ENCODE peak calls at places on chromosomes 5 and 9, in ten cellular contexts. N is HT1080; J is stimulated activated CD4-positive, alpha-beta T cell treated with anti-CD3 and anti-CD28 coated beads, Interleukin-2, amount 100 ng/mL, for 48 hours; L is Kasumi-1; D is midbrain; B is activated naive CD8-positive, alpha-beta T cell treated with anti-CD3 and anti-CD28 coated beads, Interleukin-2, amount 50 U/mL, for 16 hours; R is stimulated activated CD8-positive, alpha-beta memory T cell treated with anti-CD3 and anti-CD28 coated beads, Interleukin-4, amount 100 ng/mL, for 48 hours; C is smooth muscle cell of the brain vasculature; V is NCI-H1694 treated with DMSO at 0.1 percent for 48 hours; S is NCI-H1092. X is an unnamed sample.

GRCh38 chr5:142857405-142857804 is 87.2 kb downstream of the ARHGAP26 start:
- DNase-seq in N (no peak), J (no peak), L (no peak), D (no peak), B (no peak), R (no peak), C (no peak), V (no peak), S (no peak), X (no peak)

GRCh38 chr9:116479967-116480366 is 207.1 kb upstream of the TRIM32 start:
- DNase-seq in N (no peak), J (no peak), L (no peak), D (no peak), B (no peak), R (no peak), C (no peak), V (no peak), S (no peak), X (no peak)

GRCh38 chr9:126569036-126569435 is 44.7 kb upstream of the LMX1B start:
- DNase-seq in N (peak; percentile 78), J (no peak), L (no peak), D (no peak), B (no peak), R (no peak), C (no peak), V (no peak), S (no peak), X (peak; percentile 76)

GRCh38 chr5:53362521-53362941 is 117.9 kb upstream of the FST start:
- DNase-seq in N (peak; percentile 97), J (no peak), L (no peak), D (no peak), B (no peak), R (no peak), C (no peak), V (no peak), S (no peak), X (peak; percentile 87)

GRCh38 chr5:81630721-81631120 is 120.2 kb downstream of the SSBP2 start:
- DNase-seq in N (no peak), J (no peak), L (no peak), D (no peak), B (no peak), R (no peak), C (no peak), V (no peak), S (no peak), X (no peak)

GRCh38 chr9:14992025-14992424 is 81.8 kb upstream of the FREM1 start:
- DNase-seq in N (peak; percentile 52), J (no peak), L (peak; percentile 27), D (no peak), B (no peak), R (no peak), C (no peak), V (peak; percentile 5), S (no peak), X (no peak)

GRCh38 chr9:136689108-136689460 is 1.8 kb upstream of the AGPAT2 start:
- DNase-seq in N (no peak), J (no peak), L (no peak), D (no peak), B (no peak), R (no peak), C (no peak), V (no peak), S (no peak), X (no peak)

GRCh38 chr9:91546574-91546973 is 122.9 kb upstream of the NFIL3 start:
- DNase-seq in N (peak; percentile 32), J (no peak), L (no peak), D (no peak), B (no peak), R (no peak), C (no peak), V (no peak), S (no peak), X (peak; percentile 47)

GRCh38 chr9:83521017-83521810 is 17.0 kb downstream of the FRMD3 start:
- DNase-seq in N (no peak), J (no peak), L (no peak), D (no peak), B (no peak), R (no peak), C (no peak), V (no peak), S (no peak), X (no peak)

GRCh38 chr9:122954253-122954691 is 13.5 kb downstream of the RABGAP1 start:
- DNase-seq in N (peak; percentile 36), J (no peak), L (no peak), D (no peak), B (no peak), R (no peak), C (no peak), V (no peak), S (no peak), X (peak; percentile 44)

GRCh38 chr5:153749941-153750340 is 259.5 kb downstream of the GRIA1 start:
- DNase-seq in N (no peak), J (no peak), L (no peak), D (no peak), B (no peak), R (no peak), C (no peak), V (peak; percentile 28), S (peak; percentile 48), X (no peak)

GRCh38 chr5:67425514-67425913 is 228.9 kb upstream of the CD180 start:
- DNase-seq in N (no peak), J (no peak), L (no peak), D (no peak), B (no peak), R (no peak), C (no peak), V (no peak), S (no peak), X (no peak)

GRCh38 chr5:150615141-150615699 is 25.2 kb upstream of the SYNPO start:
- DNase-seq in N (no peak), J (no peak), L (no peak), D (no peak), B (no peak), R (no peak), C (no peak), V (peak; percentile 38), S (no peak), X (peak; percentile 88)

GRCh38 chr9:136748201-136748600 is at the start of gene LCN6:
- DNase-seq in N (no peak), J (no peak), L (no peak), D (no peak), B (no peak), R (no peak), C (no peak), V (no peak), S (no peak), X (no peak)

GRCh38 chr5:180670586-180671359 is 21.4 kb upstream of the FLT4 start:
- DNase-seq in N (peak; percentile 33), J (peak; percentile 44), L (peak; percentile 69), D (peak; percentile 57), B (no peak), R (peak; percentile 69), C (peak; percentile 6), V (peak; percentile 12), S (peak; percentile 37), X (peak; percentile 75)

GRCh38 chr5:112113565-112113964 is 305.5 kb downstream of the EPB41L4A start:
- DNase-seq in N (no peak), J (no peak), L (no peak), D (no peak), B (no peak), R (no peak), C (no peak), V (no peak), S (no peak), X (no peak)